ENCODE peak calls at places on chromosomes 12 and 14, in five cellular contexts. One of them, this sample, is unnamed.
A peak's percentile ranks its signal among the peaks of the same experiment; 100 is the strongest.

GRCh38 chr14:49287004-49287403 is 299.2 kb downstream of the RPS29 start:
- DNase-seq in H9: no peak
- DNase-seq in fibroblast of pulmonary artery: no peak
- DNase-seq in lower lobe of right lung: no peak
- DNase-seq in Daoy: no peak
- DNase-seq in this sample: no peak

GRCh38 chr14:72685456-72685855 is 208.4 kb downstream of the DPF3 start:
- DNase-seq in Daoy: no peak
- DNase-seq in fibroblast of pulmonary artery: no peak
- DNase-seq in lower lobe of right lung: no peak
- DNase-seq in H9: no peak
- DNase-seq in this sample: no peak

GRCh38 chr12:6295187-6295811 is 15.2 kb upstream of the PLEKHG6 start:
- DNase-seq in fibroblast of pulmonary artery: peak; percentile 94
- DNase-seq in Daoy: peak; percentile 91
- DNase-seq in H9: no peak
- DNase-seq in lower lobe of right lung: peak; percentile 39
- DNase-seq in this sample: no peak

GRCh38 chr14:101108579-101109346 is 205.2 kb upstream of the RTL1 start:
- DNase-seq in fibroblast of pulmonary artery: no peak
- DNase-seq in lower lobe of right lung: no peak
- DNase-seq in Daoy: no peak
- DNase-seq in H9: no peak
- DNase-seq in this sample: no peak

GRCh38 chr12:68746572-68747180 is 700 bp downstream of the SLC35E3 start:
- DNase-seq in fibroblast of pulmonary artery: peak; percentile 75
- DNase-seq in lower lobe of right lung: peak; percentile 71
- DNase-seq in H9: peak; percentile 55
- DNase-seq in Daoy: peak; percentile 76
- DNase-seq in this sample: peak; percentile 18

GRCh38 chr12:21413369-21414277 is 23.8 kb upstream of the PYROXD1 start:
- DNase-seq in H9: no peak
- DNase-seq in fibroblast of pulmonary artery: peak; percentile 1
- DNase-seq in Daoy: no peak
- DNase-seq in lower lobe of right lung: no peak
- DNase-seq in this sample: no peak

GRCh38 chr12:121789800-121790748 is 3.4 kb downstream of the RHOF start:
- DNase-seq in H9: no peak
- DNase-seq in lower lobe of right lung: peak; percentile 90
- DNase-seq in fibroblast of pulmonary artery: no peak
- DNase-seq in Daoy: peak; percentile 86
- DNase-seq in this sample: no peak

GRCh38 chr14:34043627-34044372 is 92.9 kb upstream of the EGLN3 start:
- DNase-seq in H9: peak; percentile 37
- DNase-seq in lower lobe of right lung: no peak
- DNase-seq in fibroblast of pulmonary artery: no peak
- DNase-seq in Daoy: peak; percentile 77
- DNase-seq in this sample: no peak

GRCh38 chr14:64506751-64507150 is 2.2 kb downstream of the ZBTB1 start:
- DNase-seq in H9: no peak
- DNase-seq in Daoy: no peak
- DNase-seq in lower lobe of right lung: no peak
- DNase-seq in fibroblast of pulmonary artery: no peak
- DNase-seq in this sample: no peak

GRCh38 chr12:53299101-53299453 is 418 bp upstream of the MYG1 start:
- DNase-seq in lower lobe of right lung: peak; percentile 62
- DNase-seq in H9: no peak
- DNase-seq in Daoy: peak; percentile 64
- DNase-seq in fibroblast of pulmonary artery: peak; percentile 75
- DNase-seq in this sample: no peak

GRCh38 chr12:5439333-5439732 is 7.4 kb downstream of the NTF3 start:
- DNase-seq in H9: no peak
- DNase-seq in fibroblast of pulmonary artery: no peak
- DNase-seq in lower lobe of right lung: no peak
- DNase-seq in Daoy: peak; percentile 58
- DNase-seq in this sample: no peak

GRCh38 chr12:112116232-112117060 is 7.9 kb upstream of the NAA25 start:
- DNase-seq in lower lobe of right lung: peak; percentile 62
- DNase-seq in fibroblast of pulmonary artery: peak; percentile 88
- DNase-seq in H9: peak; percentile 95
- DNase-seq in Daoy: peak; percentile 77
- DNase-seq in this sample: peak; percentile 51

GRCh38 chr14:81301813-81302212 is 81.1 kb upstream of the GTF2A1 start:
- DNase-seq in Daoy: no peak
- DNase-seq in lower lobe of right lung: no peak
- DNase-seq in H9: no peak
- DNase-seq in fibroblast of pulmonary artery: no peak
- DNase-seq in this sample: no peak

GRCh38 chr12:69916541-69917270 is 91.7 kb downstream of the MYRFL start:
- DNase-seq in H9: no peak
- DNase-seq in fibroblast of pulmonary artery: peak; percentile 30
- DNase-seq in Daoy: no peak
- DNase-seq in lower lobe of right lung: no peak
- DNase-seq in this sample: no peak

GRCh38 chr12:58346032-58346632 is 404.8 kb downstream of the ATP23 start:
- DNase-seq in H9: no peak
- DNase-seq in lower lobe of right lung: no peak
- DNase-seq in fibroblast of pulmonary artery: peak; percentile 69
- DNase-seq in Daoy: peak; percentile 26
- DNase-seq in this sample: peak; percentile 65

GRCh38 chr12:76764856-76765255 is 941 bp downstream of the ZDHHC17 start:
- DNase-seq in lower lobe of right lung: no peak
- DNase-seq in Daoy: peak; percentile 6
- DNase-seq in fibroblast of pulmonary artery: peak; percentile 18
- DNase-seq in H9: no peak
- DNase-seq in this sample: no peak

GRCh38 chr12:544142-544541 is 84.4 kb downstream of the B4GALNT3 start:
- DNase-seq in lower lobe of right lung: peak; percentile 24
- DNase-seq in Daoy: no peak
- DNase-seq in fibroblast of pulmonary artery: no peak
- DNase-seq in H9: no peak
- DNase-seq in this sample: no peak

GRCh38 chr12:20206410-20206809 is 161.9 kb upstream of the PDE3A start:
- DNase-seq in lower lobe of right lung: no peak
- DNase-seq in Daoy: no peak
- DNase-seq in H9: no peak
- DNase-seq in fibroblast of pulmonary artery: no peak
- DNase-seq in this sample: no peak

GRCh38 chr14:75981426-75981825 is 369 bp downstream of the TGFB3 start:
- DNase-seq in Daoy: peak; percentile 46
- DNase-seq in H9: peak; percentile 58
- DNase-seq in lower lobe of right lung: no peak
- DNase-seq in fibroblast of pulmonary artery: no peak
- DNase-seq in this sample: peak; percentile 39

GRCh38 chr12:125685885-125686284 is 620.6 kb downstream of the AACS start:
- DNase-seq in lower lobe of right lung: no peak
- DNase-seq in fibroblast of pulmonary artery: no peak
- DNase-seq in Daoy: no peak
- DNase-seq in H9: no peak
- DNase-seq in this sample: no peak

GRCh38 chr12:108839011-108839889 is 18.1 kb downstream of the SSH1 start:
- DNase-seq in H9: no peak
- DNase-seq in lower lobe of right lung: peak; percentile 58
- DNase-seq in Daoy: peak; percentile 74
- DNase-seq in fibroblast of pulmonary artery: peak; percentile 89
- DNase-seq in this sample: no peak

GRCh38 chr12:38056701-38057689 is 259.6 kb upstream of the ALG10B start:
- DNase-seq in H9: no peak
- DNase-seq in fibroblast of pulmonary artery: no peak
- DNase-seq in Daoy: peak; percentile 84
- DNase-seq in lower lobe of right lung: no peak
- DNase-seq in this sample: no peak

GRCh38 chr12:125284945-125285344 is 219.7 kb downstream of the AACS start:
- DNase-seq in lower lobe of right lung: no peak
- DNase-seq in fibroblast of pulmonary artery: no peak
- DNase-seq in H9: no peak
- DNase-seq in Daoy: peak; percentile 34
- DNase-seq in this sample: no peak